ENCODE peak calls at places on chromosomes 2 and 18, in nine cellular contexts. H is ovary, R is Peyer's patch, P is spleen, W is HCT116, D is adrenal gland, Y is prostate gland, A is IMR-90, G is right lobe of liver. Q is an unnamed sample.

GRCh38 chr2:174699993-174700766 is 64.1 kb downstream of the CHRNA1 start:
- DNase-seq in H (no peak), R (no peak), P (no peak), W (peak; percentile 34), D (no peak), Y (no peak), A (peak; percentile 65), G (no peak), Q (peak; percentile 45)

GRCh38 chr2:179602452-179602851 is 259.0 kb downstream of the ZNF385B start:
- DNase-seq in H (no peak), R (no peak), P (no peak), W (no peak), D (no peak), Y (no peak), A (peak; percentile 60), G (no peak), Q (no peak)

GRCh38 chr2:239891692-239892091 is 133.4 kb downstream of the NDUFA10 start:
- DNase-seq in H (no peak), R (no peak), P (no peak), W (no peak), D (no peak), Y (no peak), A (no peak), G (no peak), Q (no peak)

GRCh38 chr18:74064510-74064909 is 83.1 kb downstream of the FBXO15 start:
- DNase-seq in H (no peak), R (peak; percentile 62), P (peak; percentile 78), W (no peak), D (no peak), Y (no peak), A (peak; percentile 39), G (no peak), Q (no peak)

GRCh38 chr2:57497489-57498096 is 549.0 kb upstream of the VRK2 start:
- DNase-seq in H (peak; percentile 26), R (peak; percentile 16), P (no peak), W (peak; percentile 41), D (peak; percentile 43), Y (peak; percentile 10), A (peak; percentile 32), G (no peak), Q (peak; percentile 51)

GRCh38 chr2:1633092-1633721 is 111.1 kb downstream of the PXDN start:
- DNase-seq in H (no peak), R (no peak), P (no peak), W (no peak), D (no peak), Y (no peak), A (peak; percentile 48), G (no peak), Q (no peak)

GRCh38 chr2:151070253-151070652 is 191.4 kb downstream of the RBM43 start:
- DNase-seq in H (no peak), R (no peak), P (no peak), W (no peak), D (no peak), Y (no peak), A (no peak), G (no peak), Q (no peak)

GRCh38 chr2:112012556-112012955 is 42.5 kb upstream of the TMEM87B start:
- DNase-seq in H (no peak), R (no peak), P (no peak), W (no peak), D (no peak), Y (no peak), A (no peak), G (no peak), Q (no peak)

GRCh38 chr2:171837736-171838135 is 56.3 kb downstream of the SLC25A12 start:
- DNase-seq in H (no peak), R (no peak), P (no peak), W (no peak), D (no peak), Y (no peak), A (peak; percentile 24), G (no peak), Q (no peak)

GRCh38 chr18:7038330-7038846 is 79.2 kb downstream of the LAMA1 start:
- DNase-seq in H (peak; percentile 90), R (peak; percentile 20), P (no peak), W (no peak), D (peak; percentile 71), Y (peak; percentile 88), A (peak; percentile 99), G (peak; percentile 67), Q (peak; percentile 27)

GRCh38 chr2:136065384-136065783 is 52.6 kb downstream of the CXCR4 start:
- DNase-seq in H (no peak), R (no peak), P (no peak), W (no peak), D (no peak), Y (no peak), A (peak; percentile 0), G (no peak), Q (no peak)

GRCh38 chr2:238242731-238243495 is 3.1 kb upstream of the HES6 start:
- DNase-seq in H (peak; percentile 35), R (no peak), P (peak; percentile 72), W (no peak), D (peak; percentile 85), Y (no peak), A (no peak), G (no peak), Q (no peak)

GRCh38 chr2:105274046-105274445 is 32.5 kb downstream of the GPR45 start:
- DNase-seq in H (no peak), R (no peak), P (no peak), W (no peak), D (peak; percentile 86), Y (no peak), A (no peak), G (no peak), Q (no peak)
- TF ChIP-seq POLR2A in H (no peak), R (no peak), P (no peak), W (no peak), D (no peak), Y (no peak), A (no peak), G (no peak), Q (no peak)

GRCh38 chr2:177972123-177972522 is 100.5 kb downstream of the PDE11A start:
- DNase-seq in H (no peak), R (no peak), P (no peak), W (no peak), D (no peak), Y (no peak), A (no peak), G (no peak), Q (no peak)

GRCh38 chr2:177970670-177971454 is 101.7 kb downstream of the PDE11A start:
- DNase-seq in H (no peak), R (no peak), P (no peak), W (no peak), D (no peak), Y (no peak), A (no peak), G (no peak), Q (no peak)

DNA sequence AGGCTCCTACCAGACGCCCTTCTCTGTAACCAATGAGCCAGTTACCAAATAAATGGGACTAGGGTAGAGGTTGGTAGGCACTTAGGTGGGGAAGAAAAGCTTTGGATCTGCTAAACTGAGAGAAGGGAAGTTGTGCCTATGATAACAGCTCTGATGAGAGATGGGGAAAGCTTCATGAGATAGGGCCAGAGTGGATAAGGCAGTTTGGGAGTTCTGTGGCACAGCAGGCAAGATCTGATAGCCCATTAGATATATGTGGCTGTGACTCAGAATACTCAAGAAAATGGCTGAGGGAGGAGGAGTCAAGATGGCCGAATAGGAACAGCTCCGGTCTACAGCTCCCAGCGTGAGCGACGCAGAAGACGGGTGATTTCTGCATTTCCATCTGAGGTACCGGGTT is 99.8 kb downstream of the PDE11A start:
- DNase-seq in H (no peak), R (no peak), P (no peak), W (no peak), D (no peak), Y (no peak), A (no peak), G (no peak), Q (no peak)
- TF ChIP-seq POLR2A in H (no peak), R (no peak), P (no peak), W (no peak), D (no peak), Y (no peak), A (no peak), G (no peak), Q (no peak)

DNA sequence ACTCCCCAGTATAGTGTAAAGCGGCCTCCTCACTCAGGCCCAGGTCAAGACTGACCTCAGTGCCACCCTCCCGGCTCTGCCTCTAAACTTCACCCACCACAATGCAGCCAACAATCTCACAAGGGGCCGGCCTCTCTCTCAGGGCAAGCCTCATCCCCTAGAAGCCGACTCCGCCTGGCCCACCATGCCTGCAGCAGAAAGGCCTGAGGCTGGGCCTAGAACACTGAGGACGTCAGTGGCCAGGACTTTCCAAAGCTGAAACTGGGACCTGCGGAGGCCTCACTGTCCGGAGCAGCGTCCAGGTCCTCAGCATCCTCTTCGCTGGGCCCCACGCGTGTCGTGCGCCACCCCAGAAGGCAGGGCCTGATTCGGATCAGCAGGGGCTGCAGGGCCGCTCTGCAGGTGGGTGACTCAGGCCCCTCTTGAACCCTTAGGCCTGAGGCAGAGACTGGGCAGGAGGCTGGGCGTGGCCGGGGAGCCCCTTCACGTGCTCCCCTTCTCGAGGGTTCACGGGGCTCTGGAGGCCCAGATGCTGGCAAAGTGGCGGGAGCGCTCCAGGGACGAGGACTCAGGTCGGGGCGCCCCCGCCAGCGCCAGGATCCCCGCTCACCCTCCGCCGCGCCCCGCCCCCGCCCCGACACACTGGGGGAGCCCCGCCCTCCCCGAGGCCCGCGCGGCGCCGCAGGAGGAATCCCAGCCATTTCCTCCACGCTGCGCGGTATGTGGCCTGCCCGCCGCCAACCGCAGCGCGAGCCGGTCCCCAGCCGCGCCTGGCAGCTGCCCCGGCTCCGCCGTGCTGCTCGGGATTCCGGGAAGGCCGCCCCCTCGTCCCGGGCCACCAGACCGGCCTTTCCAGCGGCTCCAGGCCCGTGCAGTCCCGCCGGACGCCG is 53.1 kb downstream of the PKDCC start:
- DNase-seq in H (peak; percentile 82), R (peak; percentile 78), P (peak; percentile 93), W (no peak), D (peak; percentile 54), Y (no peak), A (peak; percentile 69), G (peak; percentile 77), Q (peak; percentile 20)
- TF ChIP-seq POLR2A in H (peak; percentile 11), R (no peak), P (no peak), W (no peak), D (no peak), Y (no peak), A (no peak), G (peak; percentile 40), Q (no peak)

GRCh38 chr18:35343936-35344735 is at the start of gene ZNF24:
- DNase-seq in H (peak; percentile 97), R (peak; percentile 96), P (peak; percentile 99), W (peak; percentile 74), D (peak; percentile 97), Y (peak; percentile 95), A (peak; percentile 87), G (peak; percentile 99), Q (peak; percentile 97)
- TF ChIP-seq POLR2A in H (peak; percentile 93), R (peak; percentile 46), P (peak; percentile 75), W (no peak), D (peak; percentile 84), Y (peak; percentile 69), A (peak; percentile 93), G (peak; percentile 90), Q (peak; percentile 87)

GRCh38 chr2:64914735-64915509 is 74.3 kb upstream of the SLC1A4 start:
- DNase-seq in H (peak; percentile 55), R (no peak), P (no peak), W (no peak), D (no peak), Y (no peak), A (peak; percentile 68), G (no peak), Q (peak; percentile 62)
- TF ChIP-seq POLR2A in H (no peak), R (no peak), P (no peak), W (no peak), D (no peak), Y (no peak), A (no peak), G (no peak), Q (no peak)

GRCh38 chr2:117814417-117815264 is at the start of gene DDX18:
- DNase-seq in H (peak; percentile 97), R (peak; percentile 96), P (peak; percentile 98), W (peak; percentile 98), D (peak; percentile 98), Y (peak; percentile 97), A (peak; percentile 97), G (peak; percentile 98), Q (peak; percentile 98)
- TF ChIP-seq POLR2A in H (peak; percentile 64), R (no peak), P (no peak), W (peak; percentile 72), D (peak; percentile 54), Y (peak; percentile 38), A (peak; percentile 91), G (peak; percentile 72), Q (peak; percentile 86)

Q was measured in erythroblast.